ENCODE peak calls at places on chromosomes 7 and 10, in six cellular contexts. T, Y, O, D, J and G are unnamed samples.

GRCh38 chr10:88800152-88801125 is 2.1 kb upstream of the LIPM start:
- DNase-seq in T (peak), Y (peak), O (no peak), D (no peak), J (peak), G (peak)

GRCh38 chr10:24901686-24902399 is 50.6 kb downstream of the PRTFDC1 start:
- DNase-seq in T (peak), Y (peak), O (peak), D (no peak), J (peak), G (peak)

GRCh38 chr10:17409170-17409733 is 45.1 kb downstream of the ST8SIA6 start:
- DNase-seq in T (no peak), Y (peak), O (no peak), D (no peak), J (no peak), G (no peak)

GRCh38 chr10:88565072-88565471 is 18.0 kb downstream of the RNLS start:
- DNase-seq in T (no peak), Y (peak), O (no peak), D (no peak), J (no peak), G (no peak)

GRCh38 chr10:60417898-60418297 is 28.2 kb upstream of the ANK3 start:
- DNase-seq in T (no peak), Y (no peak), O (peak), D (no peak), J (no peak), G (no peak)

GRCh38 chr7:129801882-129802281 is 150.9 kb downstream of the UBE2H start:
- DNase-seq in T (no peak), Y (no peak), O (no peak), D (peak), J (no peak), G (no peak)

GRCh38 chr7:12130664-12131063 is 80.4 kb upstream of the TMEM106B start:
- DNase-seq in T (no peak), Y (no peak), O (peak), D (no peak), J (peak), G (peak)

GRCh38 chr10:118940386-118940785 is 89.1 kb upstream of the NANOS1 start:
- DNase-seq in T (no peak), Y (no peak), O (peak), D (no peak), J (peak), G (no peak)

GRCh38 chr7:25789701-25790240 is 362.2 kb upstream of the NFE2L3 start:
- DNase-seq in T (no peak), Y (no peak), O (no peak), D (no peak), J (no peak), G (no peak)

GRCh38 chr7:95684037-95684436 is 87.7 kb upstream of the PDK4 start:
- DNase-seq in T (peak), Y (peak), O (peak), D (no peak), J (no peak), G (no peak)

GRCh38 chr7:32670105-32670504 is 174.8 kb downstream of the AVL9 start:
- DNase-seq in T (peak), Y (peak), O (peak), D (no peak), J (peak), G (no peak)

GRCh38 chr10:129531195-129531968 is 64.3 kb downstream of the MGMT start:
- DNase-seq in T (peak), Y (peak), O (peak), D (no peak), J (peak), G (peak)

GRCh38 chr7:80439894-80440811 is 71.7 kb downstream of the GNAT3 start:
- DNase-seq in T (peak), Y (peak), O (no peak), D (no peak), J (peak), G (peak)

GRCh38 chr7:103773726-103774125 is 215.7 kb downstream of the RELN start:
- DNase-seq in T (no peak), Y (no peak), O (no peak), D (no peak), J (no peak), G (no peak)

GRCh38 chr10:110547139-110547761 is 20.2 kb upstream of the SMC3 start:
- DNase-seq in T (no peak), Y (peak), O (no peak), D (no peak), J (peak), G (no peak)

GRCh38 chr7:151631149-151631967 is 111.7 kb upstream of the RHEB start:
- DNase-seq in T (peak), Y (no peak), O (peak), D (no peak), J (no peak), G (no peak)

GRCh38 chr7:121797283-121798037 is 75.5 kb upstream of the PTPRZ1 start:
- DNase-seq in T (no peak), Y (peak), O (no peak), D (no peak), J (peak), G (no peak)

GRCh38 chr10:49359349-49360231 is 36.3 kb downstream of the DRGX start:
- DNase-seq in T (peak), Y (peak), O (no peak), D (no peak), J (no peak), G (no peak)

GRCh38 chr7:133016629-133017028 is 65.3 kb downstream of the CHCHD3 start:
- DNase-seq in T (no peak), Y (no peak), O (no peak), D (no peak), J (no peak), G (no peak)

GRCh38 chr7:140525741-140526140 is 46.4 kb upstream of the MKRN1 start:
- DNase-seq in T (no peak), Y (peak), O (peak), D (no peak), J (peak), G (peak)

GRCh38 chr7:115471891-115472290 is 550.0 kb downstream of the MDFIC start:
- DNase-seq in T (peak), Y (peak), O (no peak), D (no peak), J (peak), G (no peak)

GRCh38 chr10:97332586-97333350 is 1.8 kb downstream of the FRAT2 start:
- DNase-seq in T (peak), Y (peak), O (peak), D (no peak), J (peak), G (peak)

GRCh38 chr7:128084896-128085608 is 53.8 kb upstream of the LRRC4 start:
- DNase-seq in T (no peak), Y (peak), O (no peak), D (no peak), J (peak), G (peak)

GRCh38 chr10:97533888-97534287 is 35.2 kb downstream of the UBTD1 start:
- DNase-seq in T (no peak), Y (no peak), O (no peak), D (no peak), J (no peak), G (no peak)

GRCh38 chr10:86651631-86652331 is 2.6 kb upstream of the OPN4 start:
- DNase-seq in T (no peak), Y (no peak), O (no peak), D (peak), J (no peak), G (no peak)

GRCh38 chr10:48300556-48300955 is 5.9 kb upstream of the MAPK8 start:
- DNase-seq in T (no peak), Y (no peak), O (no peak), D (no peak), J (no peak), G (no peak)

GRCh38 chr10:103192451-103193106 is 493 bp downstream of the NT5C2 start:
- DNase-seq in T (peak), Y (peak), O (peak), D (peak), J (peak), G (no peak)

GRCh38 chr10:110285501-110285900 is 19.2 kb downstream of the SMNDC1 start:
- DNase-seq in T (no peak), Y (no peak), O (no peak), D (no peak), J (no peak), G (no peak)

GRCh38 chr7:128030999-128031681 is at the start of gene LRRC4:
- DNase-seq in T (no peak), Y (no peak), O (no peak), D (peak), J (peak), G (no peak)

GRCh38 chr7:10888861-10889260 is 84.8 kb upstream of the PHF14 start:
- DNase-seq in T (no peak), Y (no peak), O (no peak), D (no peak), J (no peak), G (no peak)

GRCh38 chr7:40826419-40827216 is 691.8 kb downstream of the SUGCT start:
- DNase-seq in T (peak), Y (no peak), O (peak), D (no peak), J (peak), G (peak)

GRCh38 chr10:43808136-43808535 is 159.5 kb upstream of the ZNF32 start:
- DNase-seq in T (no peak), Y (no peak), O (no peak), D (no peak), J (peak), G (no peak)
- TF ChIP-seq CTCF in T (no peak), Y (no peak), O (no peak), D (no peak), J (no peak), G (no peak)

DNA sequence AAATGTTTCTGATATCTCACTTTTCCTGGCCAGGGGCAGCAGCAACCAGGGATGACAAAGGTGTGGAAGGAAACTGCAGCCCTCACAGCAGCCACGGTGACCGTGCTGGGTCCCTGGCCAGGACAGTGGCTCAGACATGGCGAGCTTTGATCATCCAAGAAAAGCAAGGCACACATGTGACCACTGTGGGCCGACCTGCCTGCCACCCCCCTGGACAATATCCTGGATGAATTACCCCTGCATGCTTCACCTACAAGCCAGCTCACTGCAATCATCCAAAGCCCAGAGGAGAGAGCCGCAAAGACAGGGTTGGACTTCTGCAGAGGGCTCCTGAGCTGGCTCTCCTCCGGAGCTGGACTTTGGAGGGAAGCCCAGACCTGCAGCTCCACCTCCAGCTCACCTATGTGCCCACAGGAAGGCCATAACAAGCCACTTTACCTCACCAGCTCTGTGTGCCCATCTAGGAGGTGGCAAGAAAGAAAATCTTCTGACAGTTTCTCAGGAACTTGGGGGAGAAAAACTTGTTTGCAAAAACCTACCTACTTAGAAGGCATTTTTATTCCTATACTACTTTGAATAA is 2.7 kb downstream of the CHST15 start:
- DNase-seq in T (no peak), Y (no peak), O (no peak), D (no peak), J (no peak), G (no peak)
- H3K4me3 ChIP-seq in T (no peak), Y (no peak), O (peak), D (peak), J (no peak), G (no peak)

DNA sequence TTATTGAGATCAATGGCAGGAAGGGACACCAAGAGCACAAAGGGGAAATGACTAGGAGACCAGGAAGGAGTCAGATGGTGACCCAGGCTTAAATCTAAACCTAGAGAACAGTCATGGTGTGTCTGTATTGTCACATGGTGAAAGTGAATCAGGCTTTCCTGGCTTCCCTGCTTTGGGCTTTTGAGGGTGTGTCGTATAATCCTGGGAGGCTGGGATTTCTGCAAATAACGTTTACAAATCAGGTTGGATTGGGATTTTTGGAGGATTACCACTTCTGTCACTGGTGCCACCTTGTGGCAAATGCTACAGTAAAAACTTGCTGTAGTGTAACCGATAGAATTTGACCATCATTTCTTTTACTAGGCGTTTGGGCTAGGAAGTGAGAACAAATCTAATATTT is 502.6 kb downstream of the NRG3 start:
- DNase-seq in T (peak), Y (peak), O (no peak), D (no peak), J (no peak), G (no peak)
- TF ChIP-seq CTCF in T (peak), Y (peak), O (peak), D (no peak), J (peak), G (peak)

GRCh38 chr7:262251-262572 is 27.8 kb upstream of the FOXL3 start:
- DNase-seq in T (no peak), Y (no peak), O (no peak), D (peak), J (no peak), G (no peak)
- H3K4me3 ChIP-seq in T (no peak), Y (no peak), O (no peak), D (no peak), J (no peak), G (no peak)

GRCh38 chr7:84188811-84189405 is 5.7 kb downstream of the SEMA3A start:
- DNase-seq in T (no peak), Y (peak), O (no peak), D (no peak), J (no peak), G (no peak)
- TF ChIP-seq CTCF in T (peak), Y (peak), O (peak), D (peak), J (peak), G (peak)

GRCh38 chr10:46556515-46557318 is at the start of gene GPRIN2:
- DNase-seq in T (no peak), Y (no peak), O (peak), D (peak), J (no peak), G (no peak)
- H3K4me3 ChIP-seq in T (peak), Y (peak), O (peak), D (peak), J (peak), G (peak)

GRCh38 chr10:92150798-92151197 is 140.1 kb downstream of the CPEB3 start:
- DNase-seq in T (no peak), Y (no peak), O (no peak), D (no peak), J (no peak), G (no peak)
- TF ChIP-seq CTCF in T (no peak), Y (no peak), O (no peak), D (no peak), J (no peak), G (no peak)

GRCh38 chr7:43729214-43729923 is at the start of gene COA1:
- DNase-seq in T (peak), Y (peak), O (peak), D (peak), J (peak), G (peak)
- H3K4me3 ChIP-seq in T (peak), Y (peak), O (peak), D (peak), J (peak), G (peak)